ENCODE peak calls at places on chromosomes 2 and 18, in nine cellular contexts. Q is omental fat pad, R is BJ, A is GM06990, E is hepatocyte, N is WTC11, G is upper lobe of right lung, K is psoas muscle, C is GM23338. S is an unnamed sample.

GRCh38 chr2:143558665-143559064 is 429.4 kb downstream of the ARHGAP15 start:
- DNase-seq in N (no peak), G (no peak), K (no peak), E (peak; percentile 39), C (no peak), A (no peak), Q (no peak), R (peak; percentile 27), S (no peak)

GRCh38 chr2:44949329-44950151 is 8.0 kb downstream of the SIX3 start:
- DNase-seq in N (peak; percentile 78), E (no peak), Q (no peak), G (peak; percentile 61), K (peak; percentile 40), C (peak; percentile 88), R (no peak), A (no peak), S (no peak)

GRCh38 chr2:152508446-152508845 is 173.5 kb downstream of the FMNL2 start:
- DNase-seq in N (no peak), Q (no peak), E (no peak), R (no peak), C (no peak), G (no peak), A (no peak), K (no peak), S (no peak)

GRCh38 chr2:85847051-85847588 is 41.7 kb downstream of the ST3GAL5 start:
- DNase-seq in R (no peak), A (no peak), G (no peak), N (no peak), K (no peak), Q (no peak), E (no peak), C (no peak), S (no peak)

GRCh38 chr18:51425475-51425874 is 228.0 kb upstream of the MEX3C start:
- DNase-seq in E (no peak), G (no peak), K (no peak), R (no peak), C (no peak), N (no peak), A (peak; percentile 42), Q (no peak), S (peak; percentile 26)

GRCh38 chr2:169362346-169363026 is at the start of gene LRP2:
- DNase-seq in A (peak; percentile 23), E (peak; percentile 39), R (no peak), C (peak; percentile 55), G (peak; percentile 74), Q (no peak), N (peak; percentile 45), K (peak; percentile 48), S (peak; percentile 9)

GRCh38 chr2:226478121-226478809 is 321.4 kb downstream of the IRS1 start:
- DNase-seq in C (peak; percentile 72), A (no peak), Q (no peak), G (no peak), R (peak; percentile 69), K (peak; percentile 67), N (no peak), E (peak; percentile 85), S (no peak)

GRCh38 chr2:199629301-199629700 is 171.6 kb upstream of the SATB2 start:
- DNase-seq in K (no peak), A (no peak), R (no peak), E (no peak), Q (no peak), G (no peak), C (peak; percentile 7), N (no peak), S (no peak)

GRCh38 chr2:146079216-146079615 is 1559.3 kb upstream of the ZEB2 start:
- DNase-seq in C (no peak), R (no peak), G (no peak), N (no peak), Q (no peak), E (no peak), A (no peak), K (no peak), S (no peak)

DNA sequence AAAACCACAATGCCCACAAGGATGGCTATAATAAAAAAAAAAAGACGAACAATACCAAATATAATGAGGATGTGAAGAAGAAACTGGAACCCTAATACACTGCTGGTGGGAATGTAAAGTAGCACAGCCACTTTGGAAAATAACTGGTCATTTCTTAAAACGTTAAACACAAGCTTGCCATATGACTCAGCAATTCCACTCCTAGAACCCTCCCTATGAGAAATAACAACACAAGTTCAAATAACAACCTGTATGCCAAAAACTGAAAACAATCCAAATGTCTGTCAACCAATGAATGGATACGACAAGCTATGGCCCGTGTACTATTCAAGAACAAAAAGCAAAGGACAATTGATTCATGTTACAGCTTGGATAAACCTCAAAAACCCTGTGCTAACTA is 7.0 kb upstream of the ALPK2 start:
- DNase-seq in N (no peak), E (no peak), G (no peak), K (no peak), R (no peak), Q (no peak), A (no peak), C (no peak), S (no peak)
- TF ChIP-seq CTCF in N (no peak), E (no peak), G (no peak), K (no peak), R (no peak), Q (no peak), A (no peak), C (no peak), S (no peak)

GRCh38 chr2:205170399-205170798 is 511.9 kb upstream of the NRP2 start:
- DNase-seq in N (no peak), E (no peak), G (no peak), A (no peak), R (no peak), C (peak; percentile 18), Q (no peak), K (no peak), S (no peak)
- TF ChIP-seq CTCF in N (no peak), E (no peak), G (no peak), A (no peak), R (no peak), C (no peak), Q (no peak), K (no peak), S (no peak)

GRCh38 chr2:215657844-215658243 is 222.0 kb upstream of the FN1 start:
- DNase-seq in K (no peak), N (no peak), R (peak; percentile 62), Q (no peak), E (peak; percentile 42), G (no peak), A (no peak), C (no peak), S (no peak)
- TF ChIP-seq CTCF in K (no peak), N (no peak), R (no peak), Q (no peak), E (no peak), G (no peak), A (no peak), C (no peak), S (no peak)

DNA sequence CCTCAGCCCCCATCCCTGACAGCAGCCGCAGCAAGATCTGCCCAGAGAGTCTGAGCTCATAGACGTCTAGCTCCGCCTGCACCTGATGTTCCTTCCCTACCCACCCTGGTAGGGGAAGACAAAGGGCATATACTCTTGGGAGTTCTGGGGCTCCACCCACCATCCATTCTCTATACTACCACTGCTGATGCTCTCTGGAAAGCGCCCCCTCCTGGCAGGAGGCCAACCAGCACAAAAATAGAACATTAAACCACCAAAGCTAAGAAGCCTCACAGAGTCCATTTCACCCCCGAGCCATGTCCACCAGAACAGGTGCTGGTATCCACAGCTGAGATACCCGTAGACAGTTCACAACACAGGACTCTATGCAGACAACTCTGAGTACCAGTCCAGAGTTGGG is 662.6 kb upstream of the FAM98A start:
- DNase-seq in A (no peak), C (peak; percentile 2), R (no peak), Q (no peak), E (no peak), K (no peak), N (no peak), G (no peak), S (no peak)
- TF ChIP-seq CTCF in A (no peak), C (peak; percentile 49), R (no peak), Q (no peak), E (no peak), K (no peak), N (no peak), G (no peak), S (no peak)

GRCh38 chr2:2181505-2181904 is 149.6 kb downstream of the MYT1L start:
- DNase-seq in K (no peak), E (no peak), R (no peak), N (no peak), G (no peak), C (no peak), Q (no peak), A (no peak), S (no peak)
- TF ChIP-seq CTCF in K (no peak), E (no peak), R (no peak), N (no peak), G (no peak), C (no peak), Q (no peak), A (no peak), S (no peak)

S was measured in GM10248.